ENCODE peak calls at places on chromosomes 5 and 9, in four cellular contexts. Z is HFF-Myc, J is sigmoid colon, R is dorsolateral prefrontal cortex. S is an unnamed sample.

GRCh38 chr9:97954550-97954989 is 16.6 kb upstream of the HEMGN start:
- DNase-seq in J (no peak), R (peak; percentile 24), Z (no peak), S (peak; percentile 19)

GRCh38 chr5:170749911-170750431 is 33.6 kb upstream of the GABRP start:
- DNase-seq in J (no peak), R (no peak), Z (no peak), S (no peak)

GRCh38 chr5:38906503-38906902 is 60.7 kb downstream of the OSMR start:
- DNase-seq in R (no peak), J (no peak), Z (no peak), S (no peak)

GRCh38 chr9:36749461-36749860 is 176.8 kb downstream of the MELK start:
- DNase-seq in R (no peak), J (no peak), Z (no peak), S (no peak)

GRCh38 chr9:10250200-10250599 is 362.6 kb downstream of the PTPRD start:
- DNase-seq in R (no peak), J (no peak), Z (no peak), S (no peak)

GRCh38 chr5:154784856-154785255 is 29.7 kb downstream of the LARP1 start:
- DNase-seq in R (no peak), Z (no peak), J (no peak), S (no peak)

GRCh38 chr9:105280730-105281129 is 36.3 kb downstream of the SLC44A1 start:
- DNase-seq in J (no peak), Z (no peak), R (no peak), S (no peak)

GRCh38 chr5:88868453-88869068 is 14.4 kb downstream of the MEF2C start:
- DNase-seq in R (no peak), J (no peak), Z (no peak), S (no peak)

GRCh38 chr9:18708429-18708828 is 234.5 kb downstream of the ADAMTSL1 start:
- DNase-seq in Z (no peak), R (no peak), J (no peak), S (no peak)

GRCh38 chr5:127320032-127320945 is 29.7 kb downstream of the MEGF10 start:
- DNase-seq in Z (no peak), J (no peak), R (no peak), S (peak; percentile 54)

GRCh38 chr9:124675261-124676158 is 95.6 kb downstream of the NR6A1 start:
- DNase-seq in Z (no peak), R (no peak), J (no peak), S (no peak)

GRCh38 chr5:65721050-65721774 is 697 bp downstream of the SGTB start:
- DNase-seq in J (peak; percentile 83), Z (peak; percentile 43), R (peak; percentile 95), S (no peak)

GRCh38 chr9:114671605-114672004 is 10.4 kb downstream of the TEX48 start:
- DNase-seq in R (no peak), J (no peak), Z (no peak), S (no peak)

GRCh38 chr9:113807173-113808061 is 68.7 kb upstream of the ZNF618 start:
- DNase-seq in J (peak; percentile 75), R (peak; percentile 59), Z (peak; percentile 31), S (no peak)

GRCh38 chr5:141040093-141040762 is 10.9 kb upstream of the PCDHB1 start:
- DNase-seq in R (peak; percentile 70), Z (no peak), J (no peak), S (no peak)

GRCh38 chr9:74443036-74443750 is 53.9 kb upstream of the RORB start:
- DNase-seq in Z (no peak), R (no peak), J (no peak), S (no peak)

GRCh38 chr9:129172816-129173215 is 5.2 kb downstream of the IER5L start:
- DNase-seq in J (no peak), Z (no peak), R (no peak), S (no peak)

GRCh38 chr5:107213025-107213424 is 457.7 kb downstream of the EFNA5 start:
- DNase-seq in Z (no peak), J (no peak), R (no peak), S (no peak)

GRCh38 chr9:123640792-123641222 is 284.8 kb downstream of the CRB2 start:
- DNase-seq in Z (no peak), R (no peak), J (no peak), S (no peak)

GRCh38 chr5:10891193-10891592 is 130.2 kb upstream of the DAP start:
- DNase-seq in Z (no peak), R (no peak), J (no peak), S (no peak)

GRCh38 chr5:121573844-121574243 is 277.8 kb upstream of the FTMT start:
- DNase-seq in J (no peak), Z (no peak), R (no peak), S (no peak)

GRCh38 chr9:3467593-3468219 is 58.1 kb downstream of the RFX3 start:
- DNase-seq in J (peak; percentile 71), Z (peak; percentile 39), R (peak; percentile 30), S (no peak)

GRCh38 chr9:22921742-22922141 is 475.1 kb downstream of the DMRTA1 start:
- DNase-seq in R (no peak), J (no peak), Z (no peak), S (no peak)

GRCh38 chr9:76756273-76756650 is 8.0 kb upstream of the PCA3 start:
- DNase-seq in R (peak; percentile 38), J (peak; percentile 63), Z (peak; percentile 22), S (no peak)

GRCh38 chr5:53359906-53360305 is 120.5 kb upstream of the FST start:
- DNase-seq in R (no peak), J (no peak), Z (no peak), S (no peak)

GRCh38 chr5:36300927-36301540 is 668 bp downstream of the RANBP3L start:
- DNase-seq in Z (no peak), R (no peak), J (no peak), S (no peak)

GRCh38 chr9:108864446-108864845 is 2.4 kb downstream of the ACTL7A start:
- DNase-seq in Z (no peak), R (no peak), J (no peak), S (no peak)

GRCh38 chr9:76255781-76256455 is 138.3 kb downstream of the RFK start:
- DNase-seq in R (no peak), Z (peak; percentile 29), J (peak; percentile 92), S (no peak)

GRCh38 chr5:118518720-118519119 is 469.6 kb downstream of the DTWD2 start:
- DNase-seq in R (no peak), Z (no peak), J (no peak), S (no peak)

GRCh38 chr9:77927265-77927664 is 104.3 kb downstream of the GNAQ start:
- DNase-seq in J (no peak), Z (no peak), R (no peak), S (no peak)

GRCh38 chr5:39671421-39672110 is 246.8 kb upstream of the DAB2 start:
- DNase-seq in R (no peak), Z (no peak), J (no peak), S (no peak)

GRCh38 chr5:160894-161540 is 30.3 kb upstream of the LRRC14B start:
- DNase-seq in Z (no peak), J (no peak), R (no peak), S (no peak)

DNA sequence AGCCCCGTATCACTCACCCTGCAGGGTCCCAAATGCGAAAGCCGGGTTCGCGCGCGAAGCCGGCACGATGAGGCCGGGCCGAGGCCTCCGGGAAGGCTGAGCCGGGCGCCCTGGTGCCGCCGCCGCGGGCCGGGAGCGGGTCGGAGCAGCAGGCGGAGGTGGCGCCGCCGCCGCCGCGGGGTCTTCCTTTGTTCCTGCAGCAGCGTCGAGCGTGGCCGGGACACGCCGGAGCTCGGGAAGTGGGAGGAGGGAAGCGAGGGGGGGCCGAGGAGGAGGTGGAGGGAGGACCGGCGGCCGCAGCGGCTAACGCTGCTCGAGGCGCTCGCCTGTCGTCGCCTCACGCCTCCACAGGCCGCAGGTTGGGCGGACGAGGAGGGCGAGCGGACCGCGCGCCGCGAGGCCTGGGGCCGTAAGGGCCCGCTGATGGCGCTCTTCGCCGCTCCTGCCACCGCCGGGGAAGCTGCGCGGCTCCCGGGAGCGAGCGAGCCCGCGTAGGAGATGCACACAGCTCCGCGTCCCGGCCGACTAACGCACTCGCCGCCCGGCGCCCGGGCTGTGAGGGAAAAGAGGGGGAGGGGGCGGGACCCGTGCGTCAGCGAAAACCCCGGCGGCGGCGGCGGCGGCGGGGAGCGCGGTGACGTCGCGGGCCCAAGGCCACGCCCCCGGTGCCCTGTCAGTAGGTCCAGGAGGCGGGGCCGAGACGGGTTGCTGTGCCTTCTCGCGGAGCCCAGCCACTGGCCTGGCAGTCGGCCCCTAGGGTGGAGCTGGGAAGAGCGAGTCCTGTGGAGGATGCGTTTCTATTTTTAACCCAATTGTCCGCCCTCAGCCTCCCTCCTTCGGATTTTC is at the start of gene ZFAND5:
- DNase-seq in J (peak; percentile 100), R (peak; percentile 99), Z (peak; percentile 83), S (peak; percentile 88)
- TF ChIP-seq CTCF in J (no peak), R (no peak), Z (no peak), S (no peak)

DNA sequence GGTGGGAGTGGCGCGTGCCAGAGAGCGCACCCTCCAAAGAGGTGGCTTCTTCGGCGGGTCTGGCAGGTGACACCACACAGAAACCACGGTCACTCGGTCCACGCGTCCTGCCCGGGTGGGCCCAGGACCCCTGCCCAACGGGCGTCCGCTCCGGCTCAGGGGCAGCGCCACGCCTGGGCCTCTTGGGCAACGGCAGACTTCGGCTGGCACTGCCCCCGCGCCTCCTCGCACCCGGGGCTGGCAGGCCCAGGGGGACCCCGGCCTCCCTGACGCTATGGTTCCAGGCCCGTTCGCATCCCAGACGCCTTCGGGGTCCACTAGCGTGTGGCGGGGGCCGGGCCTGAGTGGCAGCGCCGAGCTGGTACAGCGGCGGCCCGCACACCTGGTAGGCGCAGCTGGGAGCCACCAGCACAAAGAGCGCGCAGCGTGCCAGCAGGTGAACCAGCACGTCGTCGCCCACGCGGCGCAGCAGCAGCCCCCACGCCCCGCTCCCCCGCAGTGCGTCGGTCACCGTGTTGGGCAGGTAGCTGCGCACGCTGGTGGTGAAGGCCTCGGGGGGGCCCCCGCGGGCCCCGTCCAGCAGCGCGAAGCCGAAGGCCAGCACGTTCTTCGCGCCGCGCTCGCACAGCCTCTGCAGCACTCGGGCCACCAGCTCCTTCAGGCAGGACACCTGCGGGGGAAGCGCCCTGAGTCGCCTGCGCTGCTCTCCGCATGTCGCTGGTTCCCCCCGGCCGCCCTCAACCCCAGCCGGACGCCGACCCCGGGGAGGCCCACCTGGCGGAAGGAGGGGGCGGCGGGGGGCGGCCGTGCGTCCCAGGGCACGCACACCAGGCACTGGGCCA is 650 bp downstream of the TERT start:
- DNase-seq in J (peak; percentile 54), R (no peak), Z (no peak), S (no peak)
- H3K4me3 ChIP-seq in J (no peak overlapping the region), R (peak overlapping the region; percentile 3), Z (peak overlapping the region; percentile 36), S (no peak overlapping the region)

DNA sequence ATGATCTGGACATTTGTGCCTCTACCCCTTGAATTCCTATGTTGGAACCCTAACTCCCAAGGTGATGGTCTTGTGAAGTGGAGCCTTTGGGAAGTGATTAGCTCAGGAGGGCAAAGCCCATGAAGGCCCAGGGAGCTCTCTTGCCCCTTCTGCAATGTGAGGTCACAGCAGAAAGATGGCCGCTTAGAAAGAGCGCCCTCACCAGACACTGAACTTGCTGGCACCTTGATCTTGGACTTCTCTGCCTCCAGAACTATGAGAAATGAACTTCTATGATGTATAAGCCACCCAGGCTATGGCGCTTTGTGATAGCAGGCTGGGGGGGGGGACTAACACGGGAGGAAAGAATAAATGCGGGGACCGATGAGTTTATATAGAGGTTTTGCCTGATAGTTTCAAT is 45.3 kb downstream of the AGXT2 start:
- DNase-seq in R (no peak), J (no peak), Z (no peak), S (no peak)
- TF ChIP-seq CTCF in R (no peak), J (no peak), Z (no peak), S (no peak)

DNA sequence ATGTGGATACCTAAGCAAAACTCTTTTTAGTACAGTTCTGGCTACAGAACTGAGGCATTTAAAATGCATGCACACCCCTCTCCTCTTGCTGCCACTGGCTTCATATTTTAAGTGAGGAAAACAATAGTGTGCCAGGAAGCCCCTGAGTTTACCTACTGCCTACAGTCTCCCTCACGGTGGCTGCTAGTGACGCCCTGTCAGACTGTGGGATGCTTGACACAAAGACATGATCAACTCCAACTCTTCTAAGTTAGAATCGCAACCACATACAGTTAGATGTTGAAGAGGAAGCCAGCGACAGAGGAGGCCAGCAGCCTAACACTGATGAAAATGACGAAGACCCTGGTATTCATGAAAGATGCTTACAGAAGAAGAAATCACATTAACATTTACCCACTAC is 1.3 kb downstream of the SEC16A start:
- DNase-seq in Z (no peak), J (no peak), R (no peak), S (no peak)
- H3K4me3 ChIP-seq in Z (peak overlapping the region; percentile 88), J (no peak overlapping the region), R (peak overlapping the region; percentile 83), S (peak overlapping the region; percentile 97)